ENCODE peak calls at places on chromosomes 11 and 22, in nine cellular contexts. J is stimulated activated CD4-positive, alpha-beta T cell treated with anti-CD3 and anti-CD28 coated beads, Interleukin-2, amount 100 ng/mL, for 48 hours; O is skeletal muscle cell; Y is IMR-90; A is activated T-cell treated with anti-CD3 and anti-CD28 coated beads for 24 hours; E is activated CD8-positive, alpha-beta T cell treated with anti-CD3 and anti-CD28 coated beads for 36 hours; N is NCI-H774; F is CD4-positive, alpha-beta memory T cell; M is coronary artery. X is an unnamed sample.

GRCh38 chr22:46917702-46918101 is 155.3 kb downstream of the TBC1D22A start:
- DNase-seq in O (no peak), F (no peak), E (no peak), N (no peak), M (no peak), Y (no peak), J (no peak), A (no peak), X (no peak)

GRCh38 chr22:24216541-24217209 is 28.2 kb downstream of the GGT5 start:
- DNase-seq in A (no peak), M (no peak), J (no peak), O (no peak), N (no peak), E (peak; percentile 73), F (no peak), Y (no peak), X (no peak)

GRCh38 chr22:48320671-48321515 is 1506.8 kb downstream of the BRD1 start:
- DNase-seq in E (no peak), O (no peak), J (no peak), N (no peak), Y (no peak), M (no peak), A (no peak), F (no peak), X (no peak)

GRCh38 chr11:47388697-47389576 is 10.6 kb upstream of the SPI1 start:
- DNase-seq in E (no peak), J (no peak), O (no peak), A (no peak), N (no peak), F (no peak), Y (no peak), M (no peak), X (no peak)

GRCh38 chr11:126282361-126282741 is 542 bp upstream of the TIRAP start:
- DNase-seq in O (no peak), F (peak; percentile 52), N (peak; percentile 9), Y (peak; percentile 35), A (peak; percentile 30), J (peak; percentile 31), E (peak; percentile 55), M (no peak), X (peak; percentile 29)

GRCh38 chr11:40384991-40385390 is 1074.5 kb downstream of the LRRC4C start:
- DNase-seq in F (no peak), M (no peak), O (peak; percentile 39), N (no peak), E (no peak), J (no peak), A (no peak), Y (peak; percentile 79), X (no peak)

GRCh38 chr11:11496879-11497278 is 124.9 kb downstream of the GALNT18 start:
- DNase-seq in N (no peak), A (no peak), O (no peak), J (no peak), M (no peak), E (no peak), Y (no peak), F (no peak), X (no peak)

GRCh38 chr11:95301497-95301896 is 70.5 kb upstream of the SESN3 start:
- DNase-seq in N (no peak), J (no peak), A (no peak), Y (no peak), E (no peak), F (no peak), O (no peak), M (no peak), X (no peak)

GRCh38 chr11:123264431-123264780 is 69.4 kb upstream of the CLMP start:
- DNase-seq in Y (no peak), M (no peak), J (no peak), F (no peak), E (no peak), A (no peak), O (no peak), N (no peak), X (no peak)

GRCh38 chr11:1854949-1855885 is 2.3 kb downstream of the LSP1 start:
- DNase-seq in A (peak; percentile 39), N (no peak), E (peak; percentile 83), O (no peak), Y (no peak), M (no peak), F (no peak), J (no peak), X (no peak)

GRCh38 chr22:45268958-45269844 is 15.5 kb upstream of the UPK3A start:
- DNase-seq in E (peak; percentile 83), M (no peak), J (peak; percentile 91), O (no peak), F (peak; percentile 86), A (peak; percentile 77), Y (peak; percentile 53), N (peak; percentile 45), X (peak; percentile 89)

GRCh38 chr11:117824571-117825537 is at the start of gene FXYD2:
- DNase-seq in E (no peak), F (no peak), J (no peak), O (no peak), Y (no peak), M (peak; percentile 74), N (no peak), A (no peak), X (no peak)

GRCh38 chr11:119694334-119694733 is 34.7 kb downstream of the NECTIN1 start:
- DNase-seq in A (no peak), N (no peak), O (no peak), M (no peak), J (no peak), E (peak; percentile 35), Y (no peak), F (no peak), X (no peak)

GRCh38 chr11:62345862-62346261 is 8.6 kb downstream of the ASRGL1 start:
- DNase-seq in M (no peak), F (no peak), A (no peak), Y (no peak), N (no peak), O (no peak), J (no peak), E (no peak), X (no peak)

GRCh38 chr22:26650722-26651421 is 6.5 kb upstream of the MIAT start:
- DNase-seq in Y (no peak), M (no peak), J (no peak), A (no peak), N (no peak), O (no peak), E (peak; percentile 49), F (no peak), X (no peak)

GRCh38 chr11:116500002-116500832 is 272.6 kb downstream of the BUD13 start:
- DNase-seq in E (no peak), A (no peak), N (no peak), O (no peak), F (no peak), J (no peak), Y (no peak), M (peak; percentile 50), X (no peak)

GRCh38 chr22:50678651-50679521 is 6.3 kb downstream of the SHANK3 start:
- DNase-seq in J (no peak), Y (no peak), E (no peak), O (no peak), A (no peak), F (no peak), M (no peak), N (no peak), X (no peak)

GRCh38 chr22:28112548-28113043 is 193.5 kb upstream of the PITPNB start:
- DNase-seq in E (no peak), J (no peak), M (no peak), A (no peak), O (no peak), Y (peak; percentile 43), F (no peak), N (no peak), X (no peak)

X was measured in T-helper 1 cell.